ENCODE peak calls at places on chromosomes 12 and 14, in nine cellular contexts. W, O, E, J, R, M, K, D and N are unnamed samples.

GRCh38 chr12:61870658-61871559 is 389.3 kb upstream of the USP15 start:
- DNase-seq in W (no peak), O (no peak), E (peak; percentile 12), J (no peak), R (no peak), M (no peak), K (no peak), D (no peak), N (peak; percentile 30)

GRCh38 chr12:113329022-113329790 is 5.7 kb downstream of the SLC8B1 start:
- DNase-seq in W (no peak), O (no peak), E (no peak), J (no peak), R (no peak), M (no peak), K (peak; percentile 19), D (no peak), N (no peak)

GRCh38 chr14:33465952-33466700 is 484.7 kb downstream of the EGLN3 start:
- DNase-seq in W (no peak), O (no peak), E (no peak), J (no peak), R (no peak), M (peak; percentile 14), K (no peak), D (no peak), N (peak; percentile 62)

GRCh38 chr12:18849080-18849479 is 111.2 kb downstream of the CAPZA3 start:
- DNase-seq in W (no peak), O (no peak), E (no peak), J (no peak), R (no peak), M (peak; percentile 28), K (no peak), D (no peak), N (peak; percentile 76)

GRCh38 chr12:109053382-109054123 is 1.2 kb downstream of the USP30 start:
- DNase-seq in W (no peak), O (no peak), E (peak; percentile 64), J (no peak), R (no peak), M (peak; percentile 19), K (no peak), D (no peak), N (peak; percentile 65)

GRCh38 chr12:132367401-132367851 is 38.0 kb upstream of the GALNT9 start:
- DNase-seq in W (peak; percentile 68), O (no peak), E (no peak), J (no peak), R (no peak), M (peak; percentile 12), K (no peak), D (peak; percentile 68), N (no peak)

GRCh38 chr12:24839268-24839791 is 109.6 kb downstream of the BCAT1 start:
- DNase-seq in W (no peak), O (peak; percentile 78), E (no peak), J (no peak), R (no peak), M (peak; percentile 75), K (no peak), D (no peak), N (no peak)

GRCh38 chr14:98144964-98145363 is 1127.0 kb downstream of the BCL11B start:
- DNase-seq in W (no peak), O (no peak), E (no peak), J (no peak), R (no peak), M (peak; percentile 2), K (no peak), D (no peak), N (no peak)

GRCh38 chr14:68628605-68629310 is 164.1 kb downstream of the ZFP36L1 start:
- DNase-seq in W (no peak), O (no peak), E (peak; percentile 64), J (peak; percentile 65), R (peak; percentile 33), M (no peak), K (no peak), D (peak; percentile 38), N (no peak)

GRCh38 chr12:113874999-113875561 is 91.0 kb downstream of the RBM19 start:
- DNase-seq in W (no peak), O (peak; percentile 86), E (no peak), J (peak; percentile 31), R (no peak), M (peak; percentile 5), K (no peak), D (no peak), N (peak; percentile 95)

GRCh38 chr12:67074072-67074471 is 195.1 kb upstream of the CAND1 start:
- DNase-seq in W (no peak), O (no peak), E (no peak), J (no peak), R (no peak), M (no peak), K (no peak), D (no peak), N (no peak)

GRCh38 chr12:70724444-70724843 is 87.2 kb upstream of the PTPRB start:
- DNase-seq in W (no peak), O (no peak), E (no peak), J (no peak), R (no peak), M (peak; percentile 19), K (no peak), D (no peak), N (peak; percentile 2)

GRCh38 chr12:121697093-121697698 is 15.4 kb upstream of the TMEM120B start:
- DNase-seq in W (no peak), O (no peak), E (peak; percentile 68), J (no peak), R (no peak), M (peak; percentile 67), K (no peak), D (no peak), N (peak; percentile 57)

GRCh38 chr12:105740970-105741725 is 397.6 kb downstream of the NUAK1 start:
- DNase-seq in W (no peak), O (no peak), E (no peak), J (peak; percentile 24), R (no peak), M (peak; percentile 83), K (peak; percentile 79), D (peak; percentile 79), N (peak; percentile 5)

GRCh38 chr12:25682421-25682820 is 129.3 kb upstream of the LMNTD1 start:
- DNase-seq in W (no peak), O (no peak), E (no peak), J (no peak), R (no peak), M (peak; percentile 65), K (no peak), D (no peak), N (no peak)

GRCh38 chr12:63420206-63420644 is 248.1 kb downstream of the DPY19L2 start:
- DNase-seq in W (no peak), O (peak; percentile 59), E (peak; percentile 24), J (no peak), R (peak; percentile 6), M (peak; percentile 62), K (no peak), D (no peak), N (peak; percentile 59)

GRCh38 chr12:40376533-40377267 is 151.9 kb downstream of the LRRK2 start:
- DNase-seq in W (no peak), O (no peak), E (no peak), J (no peak), R (no peak), M (no peak), K (no peak), D (no peak), N (no peak)

DNA sequence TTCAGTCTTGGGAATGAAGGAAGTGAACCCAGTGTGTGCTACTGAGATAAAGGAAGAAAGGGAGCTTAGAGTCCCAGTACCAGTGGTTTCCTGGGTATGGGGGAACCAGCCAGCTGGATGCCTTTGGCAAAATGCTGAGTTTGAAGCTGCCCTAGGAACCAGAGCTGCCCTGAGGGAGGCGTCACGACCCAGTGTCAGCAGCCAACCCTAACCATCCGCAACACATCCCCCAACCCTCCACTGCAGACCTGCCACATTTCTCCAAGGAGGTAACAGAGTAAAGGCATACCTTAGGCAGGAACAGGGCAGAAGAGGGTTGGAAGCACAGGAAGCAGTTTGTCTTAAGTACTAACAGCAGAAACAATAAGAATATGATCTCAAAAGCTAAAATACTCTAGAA is 28.6 kb downstream of the PRDM4 start:
- DNase-seq in W (no peak), O (no peak), E (no peak), J (no peak), R (no peak), M (no peak), K (no peak), D (no peak), N (no peak)
- H3K36me3 ChIP-seq in W (peaks cover 12% of the 10 kb centered on the region), O (peaks cover 43% of the 10 kb centered on the region), E (peaks cover 19% of the 10 kb centered on the region), J (peaks cover 5% of the 10 kb centered on the region), R (peaks cover 22% of the 10 kb centered on the region), M (peaks cover 41% of the 10 kb centered on the region), K (peaks cover 53% of the 10 kb centered on the region), D (peaks cover 22% of the 10 kb centered on the region), N (peaks cover 57% of the 10 kb centered on the region)

DNA sequence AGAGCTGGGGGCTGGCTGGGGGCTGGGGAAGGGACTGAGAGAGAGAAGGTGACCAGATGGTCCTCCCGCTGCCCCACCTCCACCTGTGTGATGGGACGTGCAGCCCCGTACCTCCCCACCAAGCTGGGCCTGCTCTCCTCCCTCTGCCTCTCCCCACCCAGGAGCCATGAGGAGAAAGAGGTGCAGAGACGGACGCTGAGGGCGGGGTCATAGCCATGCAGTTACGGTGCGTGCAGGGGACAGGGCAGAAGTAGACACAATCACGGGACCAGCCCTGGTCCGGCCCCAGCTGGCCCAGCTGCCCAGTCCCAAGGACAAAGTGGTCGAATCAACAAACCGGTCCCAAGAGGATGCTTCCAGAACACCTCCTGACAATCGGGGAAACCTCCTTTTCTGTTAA is 33.2 kb downstream of the RFLNA start:
- DNase-seq in W (no peak), O (no peak), E (no peak), J (no peak), R (no peak), M (no peak), K (peak; percentile 79), D (no peak), N (no peak)
- H3K36me3 ChIP-seq in W (peaks cover 10% of the 10 kb centered on the region), O (peaks cover 93% of the 10 kb centered on the region), E (peaks cover 34% of the 10 kb centered on the region), J (no peaks in the 10 kb centered on the region), R (peaks cover 69% of the 10 kb centered on the region), M (peaks cover 70% of the 10 kb centered on the region), K (peaks cover 82% of the 10 kb centered on the region), D (no peaks in the 10 kb centered on the region), N (peaks cover 98% of the 10 kb centered on the region)

GRCh38 chr14:102975662-102976061 is 53.2 kb downstream of the AMN start:
- DNase-seq in W (peak; percentile 24), O (no peak), E (no peak), J (no peak), R (no peak), M (no peak), K (no peak), D (peak; percentile 37), N (no peak)
- H3K36me3 ChIP-seq in W (no peaks in the 10 kb centered on the region), O (peaks cover 85% of the 10 kb centered on the region), E (no peaks in the 10 kb centered on the region), J (peaks cover 8% of the 10 kb centered on the region), R (peaks cover 6% of the 10 kb centered on the region), M (peaks cover 80% of the 10 kb centered on the region), K (peaks cover 98% of the 10 kb centered on the region), D (peaks cover 2% of the 10 kb centered on the region), N (peaks cover 76% of the 10 kb centered on the region)

GRCh38 chr12:22056607-22057006 is 10.6 kb downstream of the CMAS start:
- DNase-seq in W (no peak), O (no peak), E (no peak), J (no peak), R (no peak), M (no peak), K (no peak), D (no peak), N (no peak)

GRCh38 chr12:22064968-22065367 is 18.9 kb downstream of the CMAS start:
- DNase-seq in W (no peak), O (no peak), E (no peak), J (no peak), R (no peak), M (no peak), K (no peak), D (no peak), N (no peak)

DNA sequence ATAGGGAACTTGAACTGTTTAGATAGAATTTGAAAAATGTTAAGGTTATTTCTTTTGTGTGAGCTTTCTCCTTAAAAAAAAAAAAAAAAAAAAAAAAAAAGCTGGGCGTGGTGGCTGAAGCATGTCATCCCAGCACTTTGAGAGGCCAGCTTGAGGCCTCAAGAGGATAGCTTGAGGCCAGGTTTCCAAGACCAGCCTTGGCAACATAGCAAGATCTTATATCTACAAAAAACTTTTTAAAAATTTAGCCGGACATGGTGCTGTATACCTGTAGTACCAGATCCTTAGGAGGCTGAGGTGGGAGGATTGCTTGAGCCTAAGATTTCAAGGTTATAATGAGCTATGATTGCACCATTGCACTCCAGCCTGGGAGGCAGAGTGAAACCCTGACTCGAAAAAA is 14.2 kb downstream of the CMAS start:
- DNase-seq in W (no peak), O (no peak), E (no peak), J (no peak), R (no peak), M (peak; percentile 6), K (no peak), D (no peak), N (no peak)
- H3K36me3 ChIP-seq in W (no peaks in the 10 kb centered on the region), O (peaks cover 38% of the 10 kb centered on the region), E (peaks cover 48% of the 10 kb centered on the region), J (no peaks in the 10 kb centered on the region), R (peaks cover 38% of the 10 kb centered on the region), M (peaks cover 64% of the 10 kb centered on the region), K (peaks cover 93% of the 10 kb centered on the region), D (peaks cover 6% of the 10 kb centered on the region), N (peaks cover 79% of the 10 kb centered on the region)